ENCODE peak calls at places on chromosomes 7 and 10, in nine cellular contexts. One of them, this sample, is unnamed.

GRCh38 chr7:40885503-40885902 is 750.7 kb downstream of the SUGCT start:
- DNase-seq in tibial artery: no peak
- DNase-seq in fibroblast of gingiva: no peak
- DNase-seq in effector memory CD8-positive, alpha-beta T cell: no peak
- DNase-seq in activated CD8-positive, alpha-beta memory T cell treated with anti-CD3 and anti-CD28 coated beads for 1 hour: no peak
- DNase-seq in ACHN: peak
- DNase-seq in MM.1S: no peak
- DNase-seq in stimulated activated CD8-positive, alpha-beta memory T cell treated with anti-CD3 and anti-CD28 coated beads, Interleukin-2, amount 100 ng/mL, for 48 hours: no peak
- DNase-seq in brain microvascular endothelial cell: peak
- DNase-seq in this sample: no peak

GRCh38 chr10:77159538-77160110 is 478.0 kb downstream of the KCNMA1 start:
- DNase-seq in tibial artery: no peak
- DNase-seq in fibroblast of gingiva: peak
- DNase-seq in effector memory CD8-positive, alpha-beta T cell: no peak
- DNase-seq in activated CD8-positive, alpha-beta memory T cell treated with anti-CD3 and anti-CD28 coated beads for 1 hour: no peak
- DNase-seq in ACHN: no peak
- DNase-seq in MM.1S: no peak
- DNase-seq in stimulated activated CD8-positive, alpha-beta memory T cell treated with anti-CD3 and anti-CD28 coated beads, Interleukin-2, amount 100 ng/mL, for 48 hours: no peak
- DNase-seq in brain microvascular endothelial cell: no peak
- DNase-seq in this sample: no peak

GRCh38 chr7:155918720-155919399 is 106.6 kb upstream of the SHH start:
- DNase-seq in tibial artery: no peak
- DNase-seq in fibroblast of gingiva: no peak
- DNase-seq in effector memory CD8-positive, alpha-beta T cell: no peak
- DNase-seq in activated CD8-positive, alpha-beta memory T cell treated with anti-CD3 and anti-CD28 coated beads for 1 hour: no peak
- DNase-seq in ACHN: peak
- DNase-seq in MM.1S: no peak
- DNase-seq in stimulated activated CD8-positive, alpha-beta memory T cell treated with anti-CD3 and anti-CD28 coated beads, Interleukin-2, amount 100 ng/mL, for 48 hours: no peak
- DNase-seq in brain microvascular endothelial cell: peak
- DNase-seq in this sample: no peak

GRCh38 chr7:98878365-98879197 is at the start of gene TRRAP:
- DNase-seq in tibial artery: peak
- DNase-seq in fibroblast of gingiva: peak
- DNase-seq in effector memory CD8-positive, alpha-beta T cell: peak
- DNase-seq in activated CD8-positive, alpha-beta memory T cell treated with anti-CD3 and anti-CD28 coated beads for 1 hour: no peak
- DNase-seq in ACHN: peak
- DNase-seq in MM.1S: peak
- DNase-seq in stimulated activated CD8-positive, alpha-beta memory T cell treated with anti-CD3 and anti-CD28 coated beads, Interleukin-2, amount 100 ng/mL, for 48 hours: peak
- DNase-seq in brain microvascular endothelial cell: peak
- DNase-seq in this sample: peak

GRCh38 chr10:123275183-123275549 is 121.0 kb downstream of the BUB3 start:
- DNase-seq in tibial artery: no peak
- DNase-seq in fibroblast of gingiva: no peak
- DNase-seq in effector memory CD8-positive, alpha-beta T cell: no peak
- DNase-seq in activated CD8-positive, alpha-beta memory T cell treated with anti-CD3 and anti-CD28 coated beads for 1 hour: no peak
- DNase-seq in ACHN: no peak
- DNase-seq in MM.1S: no peak
- DNase-seq in stimulated activated CD8-positive, alpha-beta memory T cell treated with anti-CD3 and anti-CD28 coated beads, Interleukin-2, amount 100 ng/mL, for 48 hours: no peak
- DNase-seq in brain microvascular endothelial cell: no peak
- DNase-seq in this sample: no peak

GRCh38 chr7:11737723-11738122 is 94.3 kb downstream of the THSD7A start:
- DNase-seq in tibial artery: no peak
- DNase-seq in fibroblast of gingiva: peak
- DNase-seq in effector memory CD8-positive, alpha-beta T cell: no peak
- DNase-seq in activated CD8-positive, alpha-beta memory T cell treated with anti-CD3 and anti-CD28 coated beads for 1 hour: no peak
- DNase-seq in ACHN: no peak
- DNase-seq in MM.1S: no peak
- DNase-seq in stimulated activated CD8-positive, alpha-beta memory T cell treated with anti-CD3 and anti-CD28 coated beads, Interleukin-2, amount 100 ng/mL, for 48 hours: no peak
- DNase-seq in brain microvascular endothelial cell: no peak
- DNase-seq in this sample: no peak

GRCh38 chr7:136058561-136058960 is 81.4 kb upstream of the MTPN start:
- DNase-seq in tibial artery: no peak
- DNase-seq in fibroblast of gingiva: no peak
- DNase-seq in effector memory CD8-positive, alpha-beta T cell: no peak
- DNase-seq in activated CD8-positive, alpha-beta memory T cell treated with anti-CD3 and anti-CD28 coated beads for 1 hour: no peak
- DNase-seq in ACHN: no peak
- DNase-seq in MM.1S: no peak
- DNase-seq in stimulated activated CD8-positive, alpha-beta memory T cell treated with anti-CD3 and anti-CD28 coated beads, Interleukin-2, amount 100 ng/mL, for 48 hours: no peak
- DNase-seq in brain microvascular endothelial cell: no peak
- DNase-seq in this sample: no peak

GRCh38 chr10:60848126-60848525 is 69.8 kb downstream of the CDK1 start:
- DNase-seq in tibial artery: no peak
- DNase-seq in fibroblast of gingiva: peak
- DNase-seq in effector memory CD8-positive, alpha-beta T cell: no peak
- DNase-seq in activated CD8-positive, alpha-beta memory T cell treated with anti-CD3 and anti-CD28 coated beads for 1 hour: no peak
- DNase-seq in ACHN: peak
- DNase-seq in MM.1S: no peak
- DNase-seq in stimulated activated CD8-positive, alpha-beta memory T cell treated with anti-CD3 and anti-CD28 coated beads, Interleukin-2, amount 100 ng/mL, for 48 hours: no peak
- DNase-seq in brain microvascular endothelial cell: peak
- DNase-seq in this sample: no peak

GRCh38 chr7:63028376-63029206 is 970.1 kb upstream of the ZNF722 start:
- DNase-seq in tibial artery: no peak
- DNase-seq in fibroblast of gingiva: no peak
- DNase-seq in effector memory CD8-positive, alpha-beta T cell: no peak
- DNase-seq in activated CD8-positive, alpha-beta memory T cell treated with anti-CD3 and anti-CD28 coated beads for 1 hour: no peak
- DNase-seq in ACHN: no peak
- DNase-seq in MM.1S: no peak
- DNase-seq in stimulated activated CD8-positive, alpha-beta memory T cell treated with anti-CD3 and anti-CD28 coated beads, Interleukin-2, amount 100 ng/mL, for 48 hours: no peak
- DNase-seq in brain microvascular endothelial cell: no peak
- DNase-seq in this sample: no peak

GRCh38 chr10:49614242-49615198 is 683 bp downstream of the CHAT start:
- DNase-seq in tibial artery: peak
- DNase-seq in fibroblast of gingiva: no peak
- DNase-seq in effector memory CD8-positive, alpha-beta T cell: no peak
- DNase-seq in activated CD8-positive, alpha-beta memory T cell treated with anti-CD3 and anti-CD28 coated beads for 1 hour: no peak
- DNase-seq in ACHN: no peak
- DNase-seq in MM.1S: no peak
- DNase-seq in stimulated activated CD8-positive, alpha-beta memory T cell treated with anti-CD3 and anti-CD28 coated beads, Interleukin-2, amount 100 ng/mL, for 48 hours: no peak
- DNase-seq in brain microvascular endothelial cell: no peak
- DNase-seq in this sample: no peak

GRCh38 chr10:14093735-14094484 is 236.8 kb downstream of the FRMD4A start:
- DNase-seq in tibial artery: no peak
- DNase-seq in fibroblast of gingiva: peak
- DNase-seq in effector memory CD8-positive, alpha-beta T cell: no peak
- DNase-seq in activated CD8-positive, alpha-beta memory T cell treated with anti-CD3 and anti-CD28 coated beads for 1 hour: no peak
- DNase-seq in ACHN: peak
- DNase-seq in MM.1S: no peak
- DNase-seq in stimulated activated CD8-positive, alpha-beta memory T cell treated with anti-CD3 and anti-CD28 coated beads, Interleukin-2, amount 100 ng/mL, for 48 hours: no peak
- DNase-seq in brain microvascular endothelial cell: peak
- DNase-seq in this sample: peak

GRCh38 chr10:36534471-36535002 is 590.9 kb upstream of the ANKRD30A start:
- DNase-seq in tibial artery: no peak
- DNase-seq in fibroblast of gingiva: peak
- DNase-seq in effector memory CD8-positive, alpha-beta T cell: no peak
- DNase-seq in activated CD8-positive, alpha-beta memory T cell treated with anti-CD3 and anti-CD28 coated beads for 1 hour: no peak
- DNase-seq in ACHN: no peak
- DNase-seq in MM.1S: peak
- DNase-seq in stimulated activated CD8-positive, alpha-beta memory T cell treated with anti-CD3 and anti-CD28 coated beads, Interleukin-2, amount 100 ng/mL, for 48 hours: no peak
- DNase-seq in brain microvascular endothelial cell: peak
- DNase-seq in this sample: peak

GRCh38 chr10:103355906-103356599 is 5.1 kb upstream of the PCGF6 start:
- DNase-seq in tibial artery: no peak
- DNase-seq in fibroblast of gingiva: no peak
- DNase-seq in effector memory CD8-positive, alpha-beta T cell: no peak
- DNase-seq in activated CD8-positive, alpha-beta memory T cell treated with anti-CD3 and anti-CD28 coated beads for 1 hour: no peak
- DNase-seq in ACHN: no peak
- DNase-seq in MM.1S: no peak
- DNase-seq in stimulated activated CD8-positive, alpha-beta memory T cell treated with anti-CD3 and anti-CD28 coated beads, Interleukin-2, amount 100 ng/mL, for 48 hours: no peak
- DNase-seq in brain microvascular endothelial cell: no peak
- DNase-seq in this sample: no peak

GRCh38 chr7:82442492-82443043 is 1.0 kb downstream of the CACNA2D1 start:
- DNase-seq in tibial artery: no peak
- DNase-seq in fibroblast of gingiva: no peak
- DNase-seq in effector memory CD8-positive, alpha-beta T cell: no peak
- DNase-seq in activated CD8-positive, alpha-beta memory T cell treated with anti-CD3 and anti-CD28 coated beads for 1 hour: no peak
- DNase-seq in ACHN: no peak
- DNase-seq in MM.1S: no peak
- DNase-seq in stimulated activated CD8-positive, alpha-beta memory T cell treated with anti-CD3 and anti-CD28 coated beads, Interleukin-2, amount 100 ng/mL, for 48 hours: no peak
- DNase-seq in brain microvascular endothelial cell: peak
- DNase-seq in this sample: no peak

GRCh38 chr10:88343761-88344484 is 239.2 kb downstream of the RNLS start:
- DNase-seq in tibial artery: no peak
- DNase-seq in fibroblast of gingiva: peak
- DNase-seq in effector memory CD8-positive, alpha-beta T cell: no peak
- DNase-seq in activated CD8-positive, alpha-beta memory T cell treated with anti-CD3 and anti-CD28 coated beads for 1 hour: no peak
- DNase-seq in ACHN: no peak
- DNase-seq in MM.1S: no peak
- DNase-seq in stimulated activated CD8-positive, alpha-beta memory T cell treated with anti-CD3 and anti-CD28 coated beads, Interleukin-2, amount 100 ng/mL, for 48 hours: no peak
- DNase-seq in brain microvascular endothelial cell: no peak
- DNase-seq in this sample: no peak